ENCODE peak calls at places on chromosomes 6 and 20, in eight cellular contexts. B is mucosa of descending colon, N is adrenal gland, Y is neural progenitor cell, J is ovary, L is esophagus squamous epithelium, M is cardiac muscle cell, F is brain microvascular endothelial cell. U is an unnamed sample.

GRCh38 chr6:111727041-111727440 is 121.4 kb upstream of the TRAF3IP2 start:
- DNase-seq in F (no peak), B (no peak), M (no peak), N (no peak), L (no peak), Y (no peak), J (no peak), U (no peak)

GRCh38 chr20:43979576-43979975 is 64.9 kb downstream of the TOX2 start:
- DNase-seq in N (no peak), B (no peak), Y (no peak), M (no peak), J (no peak), F (no peak), L (no peak), U (no peak)

GRCh38 chr6:15970517-15970916 is 158.4 kb upstream of the MYLIP start:
- DNase-seq in F (no peak), M (no peak), J (no peak), L (no peak), Y (no peak), B (no peak), N (no peak), U (peak; percentile 55)

GRCh38 chr6:24358219-24358821 is 461 bp upstream of the DCDC2 start:
- DNase-seq in J (peak; percentile 16), L (no peak), B (no peak), F (no peak), M (no peak), Y (peak; percentile 22), N (peak; percentile 63), U (no peak)

GRCh38 chr20:4120921-4121321 is 105.6 kb upstream of the RNF24 start:
- DNase-seq in J (no peak), M (no peak), L (no peak), Y (no peak), N (peak; percentile 55), B (no peak), F (no peak), U (no peak)

GRCh38 chr6:8905647-8906231 is 470.4 kb upstream of the SLC35B3 start:
- DNase-seq in B (no peak), F (no peak), N (no peak), L (no peak), J (no peak), Y (no peak), M (no peak), U (peak; percentile 29)

GRCh38 chr6:49550413-49551125 is at the start of gene C6orf141:
- DNase-seq in L (no peak), N (no peak), J (no peak), B (peak; percentile 70), F (no peak), Y (peak; percentile 91), M (peak; percentile 34), U (peak; percentile 72)

GRCh38 chr20:49915380-49916145 is at the start of gene SPATA2:
- DNase-seq in L (peak; percentile 83), F (peak; percentile 95), Y (peak; percentile 98), M (peak; percentile 97), J (peak; percentile 97), B (peak; percentile 97), N (peak; percentile 99), U (peak; percentile 100)

GRCh38 chr6:124066995-124067552 is 263.4 kb downstream of the NKAIN2 start:
- DNase-seq in B (no peak), M (no peak), J (no peak), N (no peak), L (no peak), F (no peak), Y (no peak), U (no peak)

GRCh38 chr6:136524936-136525413 is 25.2 kb downstream of the MAP7 start:
- DNase-seq in L (no peak), B (no peak), J (no peak), F (no peak), Y (peak; percentile 66), N (no peak), M (no peak), U (no peak)

GRCh38 chr6:13641315-13641714 is 26.2 kb downstream of the NOL7 start:
- DNase-seq in F (no peak), N (no peak), Y (no peak), M (no peak), J (no peak), L (no peak), B (no peak), U (no peak)

GRCh38 chr20:32971703-32972161 is 32.5 kb downstream of the SUN5 start:
- DNase-seq in M (peak; percentile 69), B (no peak), Y (peak; percentile 26), J (no peak), L (no peak), N (no peak), F (no peak), U (no peak)

GRCh38 chr6:127496471-127496870 is 22.7 kb downstream of the MTCL3 start:
- DNase-seq in Y (no peak), N (no peak), L (no peak), J (no peak), F (no peak), B (no peak), M (no peak), U (no peak)

GRCh38 chr6:159645659-159646058 is 47.4 kb downstream of the SOD2 start:
- DNase-seq in Y (no peak), L (no peak), J (no peak), B (no peak), F (no peak), M (no peak), N (no peak), U (no peak)

GRCh38 chr6:13314806-13315205 is 13.5 kb downstream of the TBC1D7 start:
- DNase-seq in B (no peak), Y (no peak), L (no peak), F (no peak), N (no peak), J (no peak), M (no peak), U (no peak)

GRCh38 chr6:134429861-134430380 is 112.0 kb upstream of the SGK1 start:
- DNase-seq in Y (no peak), L (no peak), F (no peak), M (no peak), J (no peak), B (no peak), N (no peak), U (no peak)

GRCh38 chr6:46914279-46914810 is 7.4 kb downstream of the ADGRF5 start:
- DNase-seq in B (no peak), M (no peak), Y (peak; percentile 70), J (no peak), L (no peak), F (no peak), N (no peak), U (no peak)

GRCh38 chr20:21387528-21387927 is 9.8 kb downstream of the NKX2-4 start:
- DNase-seq in M (no peak), N (no peak), J (no peak), L (no peak), B (no peak), Y (no peak), F (no peak), U (no peak)

GRCh38 chr6:87152528-87152950 is 2.8 kb upstream of the ZNF292 start:
- DNase-seq in J (no peak), B (no peak), L (no peak), N (no peak), Y (peak; percentile 39), F (peak; percentile 4), M (no peak), U (no peak)

GRCh38 chr20:63740501-63741353 is 1.2 kb downstream of the SLC2A4RG start:
- DNase-seq in B (peak; percentile 92), M (peak; percentile 84), Y (peak; percentile 83), J (peak; percentile 98), L (no peak), F (peak; percentile 76), N (peak; percentile 96), U (peak; percentile 98)
- TF ChIP-seq CTCF in B (no peak), M (peak; percentile 11), Y (no peak), J (no peak), L (peak; percentile 38), F (peak; percentile 43), N (peak; percentile 9), U (no peak)

GRCh38 chr6:42693725-42694323 is 28.6 kb downstream of the PRPH2 start:
- DNase-seq in M (no peak), L (no peak), J (no peak), F (no peak), Y (no peak), N (no peak), B (no peak), U (no peak)
- H3K36me3 ChIP-seq in M (peaks cover 40% of the 10 kb centered on the region), L (peaks cover 7% of the 10 kb centered on the region), J (no peaks in the 10 kb centered on the region), F (peaks cover 17% of the 10 kb centered on the region), Y (no peaks in the 10 kb centered on the region), N (no peaks in the 10 kb centered on the region), B (peaks cover 6% of the 10 kb centered on the region), U (no peaks in the 10 kb centered on the region)

GRCh38 chr6:36751091-36751490 is 53.5 kb downstream of the RAB44 start:
- DNase-seq in J (no peak), Y (no peak), B (no peak), L (no peak), F (no peak), M (no peak), N (no peak), U (no peak)

GRCh38 chr6:36753671-36754485 is 56.3 kb downstream of the RAB44 start:
- DNase-seq in M (no peak), F (no peak), N (no peak), B (no peak), J (no peak), L (no peak), Y (no peak), U (no peak)

GRCh38 chr6:36752886-36753506 is 55.4 kb downstream of the RAB44 start:
- DNase-seq in L (no peak), B (no peak), Y (no peak), F (no peak), J (no peak), M (no peak), N (peak; percentile 54), U (no peak)

GRCh38 chr6:36751833-36752186 is 54.2 kb downstream of the RAB44 start:
- DNase-seq in B (no peak), F (no peak), Y (no peak), L (no peak), J (no peak), N (no peak), M (no peak), U (no peak)

GRCh38 chr6:36752187-36752885 is 54.7 kb downstream of the RAB44 start:
- DNase-seq in N (no peak), L (no peak), Y (no peak), M (no peak), J (no peak), B (peak; percentile 81), F (no peak), U (no peak)
- TF ChIP-seq CTCF in N (no peak), L (no peak), Y (no peak), M (no peak), J (no peak), B (no peak), F (no peak), U (no peak)

DNA sequence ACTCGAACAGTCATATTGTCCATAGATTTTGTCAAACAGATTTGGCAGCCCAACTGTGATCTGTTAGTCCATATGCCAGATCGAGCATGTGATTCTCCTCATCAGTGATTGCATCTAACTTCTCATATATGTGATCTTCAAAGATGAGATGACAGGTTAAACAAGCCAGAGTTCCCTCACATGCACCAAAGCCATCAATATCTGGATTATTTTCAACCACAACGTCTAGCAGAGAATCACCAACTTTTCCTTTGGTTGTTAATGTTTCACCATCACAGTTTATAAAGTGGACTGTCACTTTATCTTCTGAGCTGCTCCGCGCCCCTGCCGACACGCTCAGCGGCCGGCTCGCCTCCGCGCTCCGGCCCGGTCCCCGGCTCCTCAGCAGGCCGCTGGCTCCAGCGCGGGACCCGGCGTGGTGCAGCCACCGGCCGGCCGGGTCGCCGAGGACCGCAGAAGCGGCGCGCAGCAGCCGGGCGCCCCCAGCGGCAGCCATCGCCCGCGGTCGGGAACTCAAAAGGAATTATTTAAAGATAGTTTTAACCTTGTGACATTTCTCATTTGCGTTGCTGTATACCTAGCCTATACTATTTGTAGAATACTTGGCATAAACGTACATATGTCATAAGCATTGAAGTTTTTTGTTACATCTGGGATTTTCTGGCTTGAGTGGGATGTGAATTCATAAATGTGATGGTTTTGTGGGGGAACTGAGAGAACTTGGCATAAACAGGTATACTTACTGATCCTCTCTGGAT is 40.1 kb upstream of the DYNLRB1 start:
- DNase-seq in B (peak; percentile 54), Y (peak; percentile 8), F (no peak), M (peak; percentile 1), L (no peak), N (peak; percentile 78), J (peak; percentile 52), U (no peak)
- H3K36me3 ChIP-seq in B (peaks cover 3% of the 10 kb centered on the region), Y (peaks cover 40% of the 10 kb centered on the region), F (peaks cover 40% of the 10 kb centered on the region), M (peaks cover 44% of the 10 kb centered on the region), L (peaks cover 7% of the 10 kb centered on the region), N (no peaks in the 10 kb centered on the region), J (no peaks in the 10 kb centered on the region), U (peaks cover 12% of the 10 kb centered on the region)

U was measured in Caco-2.